ENCODE peak calls at places on chromosomes 6 and 20, in eight cellular contexts. T, L, O, M, I, Q, Z and W are unnamed samples.

GRCh38 chr6:111862314-111862713 is 10.9 kb downstream of the FYN start:
- DNase-seq in T (no peak), L (no peak), O (no peak), M (no peak), I (no peak), Q (no peak), Z (no peak), W (no peak)

GRCh38 chr6:144265390-144265789 is 19.7 kb upstream of the UTRN start:
- DNase-seq in T (no peak), L (peak), O (peak), M (no peak), I (no peak), Q (no peak), Z (no peak), W (no peak)

GRCh38 chr20:18722381-18722780 is 91.2 kb upstream of the SCP2D1 start:
- DNase-seq in T (no peak), L (no peak), O (no peak), M (no peak), I (no peak), Q (no peak), Z (no peak), W (no peak)

GRCh38 chr6:90233994-90234393 is 62.6 kb downstream of the BACH2 start:
- DNase-seq in T (peak), L (no peak), O (no peak), M (no peak), I (no peak), Q (no peak), Z (no peak), W (no peak)

GRCh38 chr6:89564752-89565427 is 73.7 kb downstream of the LYRM2 start:
- DNase-seq in T (no peak), L (no peak), O (no peak), M (no peak), I (no peak), Q (no peak), Z (no peak), W (no peak)

GRCh38 chr20:56786503-56786902 is 157.4 kb downstream of the TFAP2C start:
- DNase-seq in T (no peak), L (no peak), O (no peak), M (peak), I (no peak), Q (no peak), Z (no peak), W (no peak)

GRCh38 chr6:131628726-131629125 is 684 bp upstream of the MED23 start:
- DNase-seq in T (no peak), L (no peak), O (no peak), M (no peak), I (no peak), Q (no peak), Z (no peak), W (no peak)

GRCh38 chr20:4006640-4007039 is 8.7 kb downstream of the RNF24 start:
- DNase-seq in T (no peak), L (no peak), O (no peak), M (peak), I (peak), Q (no peak), Z (no peak), W (peak)

GRCh38 chr6:72855471-72855870 is 233.6 kb downstream of the KCNQ5 start:
- DNase-seq in T (no peak), L (no peak), O (no peak), M (no peak), I (no peak), Q (no peak), Z (no peak), W (no peak)

GRCh38 chr6:165791306-165791705 is 128.3 kb upstream of the PDE10A start:
- DNase-seq in T (no peak), L (no peak), O (no peak), M (no peak), I (no peak), Q (no peak), Z (no peak), W (no peak)

GRCh38 chr20:14721926-14722325 is 384.5 kb upstream of the FLRT3 start:
- DNase-seq in T (no peak), L (no peak), O (no peak), M (no peak), I (no peak), Q (no peak), Z (no peak), W (no peak)

GRCh38 chr20:38726849-38727601 is 2.7 kb downstream of the SLC32A1 start:
- DNase-seq in T (no peak), L (peak), O (peak), M (no peak), I (no peak), Q (peak), Z (no peak), W (no peak)

GRCh38 chr6:110255356-110255755 is 75.1 kb downstream of the CDC40 start:
- DNase-seq in T (no peak), L (peak), O (peak), M (no peak), I (no peak), Q (no peak), Z (no peak), W (no peak)

GRCh38 chr6:48747040-48747439 is 636.0 kb upstream of the PTCHD4 start:
- DNase-seq in T (no peak), L (peak), O (no peak), M (no peak), I (no peak), Q (no peak), Z (no peak), W (no peak)

GRCh38 chr6:24719125-24719931 is at the start of gene C6orf62:
- DNase-seq in T (peak), L (no peak), O (peak), M (no peak), I (no peak), Q (peak), Z (peak), W (no peak)

GRCh38 chr6:24720131-24720603 is 1.2 kb upstream of the C6orf62 start:
- DNase-seq in T (peak), L (peak), O (peak), M (peak), I (peak), Q (peak), Z (peak), W (peak)

GRCh38 chr6:24721461-24722215 is 2.7 kb upstream of the C6orf62 start:
- DNase-seq in T (peak), L (no peak), O (no peak), M (no peak), I (peak), Q (peak), Z (peak), W (no peak)

GRCh38 chr6:24720604-24721460 is 1.9 kb upstream of the C6orf62 start:
- DNase-seq in T (peak), L (peak), O (peak), M (peak), I (peak), Q (peak), Z (peak), W (peak)

GRCh38 chr6:24718449-24719124 is 367 bp downstream of the C6orf62 start:
- DNase-seq in T (no peak), L (no peak), O (peak), M (no peak), I (no peak), Q (no peak), Z (no peak), W (no peak)
- H3K4me3 ChIP-seq in T (peak), L (peak), O (peak), M (peak), I (peak), Q (peak), Z (peak), W (peak)

DNA sequence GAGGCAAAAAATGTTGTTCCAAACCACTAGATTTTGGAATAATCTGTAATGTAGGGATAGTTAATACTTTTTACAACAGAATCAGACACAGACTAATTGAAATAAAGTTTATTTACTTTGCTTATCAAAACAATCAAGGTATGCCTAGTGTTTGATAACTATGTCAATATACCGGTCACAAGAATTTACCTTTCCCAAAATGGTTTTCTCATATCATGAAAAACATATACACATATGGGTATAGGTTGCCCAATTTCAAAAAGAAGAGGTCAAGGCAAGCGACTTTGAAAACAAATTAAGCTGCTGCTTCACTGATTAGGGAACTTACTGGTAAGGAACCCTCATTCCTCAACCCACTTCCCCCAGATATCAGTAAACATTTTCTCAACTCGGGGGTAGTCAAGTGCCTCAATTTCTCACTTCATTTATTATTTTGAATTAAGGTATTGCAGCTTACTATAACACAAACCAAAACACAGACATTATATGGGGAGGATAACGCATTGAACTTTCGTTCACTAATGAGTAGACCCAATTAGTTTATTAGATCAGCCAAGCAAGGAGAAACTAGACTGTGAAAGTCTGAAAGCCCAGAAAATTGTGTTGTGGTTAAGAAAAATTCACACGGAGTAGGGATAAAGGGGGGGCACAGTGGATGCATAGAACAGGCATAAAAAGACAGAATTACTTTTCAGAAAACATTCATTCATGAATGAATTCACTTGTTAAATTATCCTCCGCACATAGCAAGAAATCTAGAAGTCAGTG is 9.0 kb upstream of the ELOVL5 start:
- DNase-seq in T (no peak), L (no peak), O (no peak), M (no peak), I (no peak), Q (no peak), Z (no peak), W (no peak)
- H3K27ac ChIP-seq in T (peak), L (no peak), O (no peak), M (no peak), I (peak), Q (peak), Z (peak), W (no peak)

GRCh38 chr6:115717472-115717871 is 343.2 kb downstream of the FRK start:
- DNase-seq in T (no peak), L (no peak), O (no peak), M (no peak), I (no peak), Q (no peak), Z (no peak), W (no peak)

GRCh38 chr6:115706981-115707380 is 353.7 kb downstream of the FRK start:
- DNase-seq in T (no peak), L (no peak), O (no peak), M (no peak), I (no peak), Q (no peak), Z (no peak), W (no peak)

GRCh38 chr6:115717062-115717461 is 343.6 kb downstream of the FRK start:
- DNase-seq in T (no peak), L (no peak), O (no peak), M (no peak), I (no peak), Q (no peak), Z (no peak), W (no peak)

GRCh38 chr6:115708850-115709249 is 351.8 kb downstream of the FRK start:
- DNase-seq in T (no peak), L (no peak), O (no peak), M (no peak), I (no peak), Q (no peak), Z (no peak), W (no peak)

DNA sequence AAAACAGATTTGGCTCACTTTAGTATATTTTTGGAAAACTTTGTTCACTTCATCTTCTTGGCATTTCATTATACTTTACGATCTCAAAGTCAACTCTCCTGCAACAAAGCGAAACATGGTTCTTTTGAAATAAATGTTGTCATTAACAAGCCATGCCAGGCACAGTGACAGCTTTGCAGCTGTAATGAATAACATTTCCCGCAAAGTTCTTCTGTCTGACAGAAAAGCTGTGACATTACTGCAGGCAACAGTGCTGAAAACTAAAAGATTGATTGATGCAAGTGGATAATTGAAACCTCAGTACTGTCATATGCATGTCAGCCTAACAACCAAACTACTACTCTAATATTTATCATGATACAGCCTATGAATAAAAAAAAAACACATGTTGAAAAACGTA is 348.1 kb downstream of the FRK start:
- DNase-seq in T (no peak), L (no peak), O (no peak), M (no peak), I (no peak), Q (no peak), Z (no peak), W (no peak)
- H3K4me3 ChIP-seq in T (no peak), L (no peak), O (no peak), M (no peak), I (no peak), Q (no peak), Z (no peak), W (peak)

DNA sequence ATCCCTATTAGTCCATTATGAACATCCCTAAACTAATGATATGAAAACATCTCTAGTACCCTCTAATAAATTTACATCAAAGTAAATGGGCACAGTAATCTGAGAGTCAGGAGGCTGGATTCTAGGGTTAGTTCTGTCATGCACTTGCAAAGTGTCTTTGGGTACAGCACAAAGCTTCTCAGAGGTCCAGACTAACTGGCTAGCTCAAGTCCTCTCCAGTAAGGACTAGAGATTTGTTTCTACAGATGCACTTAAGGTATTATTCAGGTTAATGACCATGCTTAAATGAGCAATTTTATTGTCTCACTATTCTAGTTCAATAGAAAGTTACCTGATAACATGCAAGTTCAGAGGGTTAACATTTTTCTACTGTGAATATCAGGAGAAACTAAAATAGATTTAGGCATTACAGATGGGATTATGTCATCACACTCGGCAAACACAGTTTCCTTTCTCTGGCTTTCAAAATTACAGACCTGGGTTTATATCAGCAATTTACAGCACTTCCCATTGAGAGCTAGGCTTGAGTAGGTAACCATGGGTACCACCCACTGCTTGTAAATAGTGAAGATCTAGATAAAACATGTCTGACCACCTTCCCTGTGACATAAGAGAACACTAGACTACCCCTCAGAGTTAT is 402.9 kb upstream of the RUNX2 start:
- DNase-seq in T (no peak), L (no peak), O (peak), M (no peak), I (no peak), Q (no peak), Z (no peak), W (no peak)
- H3K27ac ChIP-seq in T (no peak), L (no peak), O (no peak), M (no peak), I (no peak), Q (no peak), Z (no peak), W (no peak)

DNA sequence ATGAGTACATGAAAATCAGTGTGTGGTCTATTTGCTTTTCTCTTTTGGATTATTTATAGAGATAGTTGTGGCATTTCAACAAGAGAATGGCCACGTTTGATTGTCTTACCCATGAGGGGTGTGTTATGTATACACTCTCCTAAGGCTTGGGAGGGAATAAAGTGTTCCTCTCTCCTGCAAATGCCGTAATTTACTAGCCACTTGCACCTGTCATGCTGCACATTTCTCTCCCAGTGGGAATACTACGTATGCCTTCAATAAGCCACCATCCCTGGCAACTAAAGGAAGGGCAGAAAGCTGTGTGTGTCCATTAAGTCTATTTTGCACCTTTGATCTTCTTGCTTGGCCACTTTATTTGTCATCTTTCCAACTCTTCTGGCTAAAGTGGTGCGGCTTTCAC is 541.2 kb downstream of the QKI start:
- DNase-seq in T (no peak), L (no peak), O (no peak), M (no peak), I (no peak), Q (no peak), Z (no peak), W (no peak)
- H3K4me3 ChIP-seq in T (no peak), L (no peak), O (no peak), M (no peak), I (no peak), Q (no peak), Z (no peak), W (no peak)

DNA sequence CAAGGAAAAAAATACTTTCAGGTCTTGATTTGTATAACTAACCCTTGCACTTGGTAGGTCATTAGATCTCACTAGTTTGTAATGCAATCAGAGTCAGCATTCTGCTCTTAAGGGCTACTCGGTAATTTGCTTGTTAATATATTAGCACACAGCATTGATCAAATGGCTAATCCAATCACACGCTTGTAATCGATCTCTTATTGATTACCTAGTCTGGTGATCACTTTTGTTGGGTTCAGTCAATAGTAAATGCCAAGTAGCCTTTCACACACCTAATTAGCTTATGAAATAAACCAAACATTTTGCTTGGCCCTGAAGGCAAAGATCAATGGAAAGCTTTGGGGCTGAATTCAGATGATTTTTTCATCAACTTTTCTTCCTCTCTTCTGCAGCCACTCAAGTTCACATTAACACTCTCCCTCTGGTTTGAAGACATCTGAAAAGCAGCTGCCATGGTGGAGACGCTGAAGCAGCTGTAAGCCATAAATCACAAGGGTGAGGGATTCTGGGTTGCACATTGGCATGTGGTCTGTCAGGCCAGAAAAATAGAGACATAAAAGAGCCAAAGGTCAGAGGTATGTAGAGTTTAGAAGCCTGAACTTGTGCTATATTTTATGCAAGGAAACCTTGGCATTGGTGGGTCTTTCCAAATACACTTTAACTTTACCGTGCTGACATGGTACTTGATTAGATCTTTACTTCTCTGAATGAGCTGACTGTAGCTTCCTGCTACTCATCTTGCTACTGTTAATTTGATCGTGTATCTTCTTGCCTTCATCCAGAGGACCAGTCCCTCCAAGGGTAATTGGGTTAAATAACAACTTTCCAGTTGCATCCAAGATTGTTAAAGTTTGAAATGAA is 234.4 kb downstream of the SIM1 start:
- DNase-seq in T (no peak), L (no peak), O (no peak), M (no peak), I (no peak), Q (no peak), Z (no peak), W (no peak)
- H3K27ac ChIP-seq in T (no peak), L (no peak), O (no peak), M (no peak), I (no peak), Q (no peak), Z (no peak), W (no peak)

GRCh38 chr20:63007722-63008488 is 1.1 kb upstream of the BHLHE23 start:
- DNase-seq in T (no peak), L (no peak), O (no peak), M (no peak), I (no peak), Q (no peak), Z (peak), W (no peak)
- H3K4me3 ChIP-seq in T (no peak), L (no peak), O (no peak), M (no peak), I (no peak), Q (no peak), Z (no peak), W (no peak)